ENCODE peak calls at places on chromosomes 13 and 19, in four cellular contexts. N is AG08395; G is stimulated activated CD8-positive, alpha-beta memory T cell treated with anti-CD3 and anti-CD28 coated beads, Interleukin-15, amount 100 ng/mL, for 24 hours; C is Calu3. X is an unnamed sample.

GRCh38 chr19:43560687-43561086 is 14.6 kb downstream of the XRCC1 start:
- DNase-seq in G (no peak), N (peak; percentile 17), C (peak; percentile 11), X (peak; percentile 71)

GRCh38 chr13:92649140-92649813 is 577.3 kb upstream of the GPC6 start:
- DNase-seq in N (no peak), C (no peak), G (no peak), X (no peak)

GRCh38 chr13:111210488-111210887 is 95.4 kb downstream of the ARHGEF7 start:
- DNase-seq in G (no peak), N (peak; percentile 91), C (no peak), X (no peak)

GRCh38 chr13:59494560-59494970 is 669.2 kb downstream of the DIAPH3 start:
- DNase-seq in G (no peak), C (no peak), N (no peak), X (peak; percentile 61)

GRCh38 chr19:19457691-19458090 is 52.2 kb downstream of the GATAD2A start:
- DNase-seq in G (no peak), N (no peak), C (no peak), X (no peak)

GRCh38 chr13:74586839-74587238 is 452.6 kb upstream of the KLF12 start:
- DNase-seq in N (peak; percentile 2), G (no peak), C (no peak), X (no peak)

GRCh38 chr13:51501096-51501495 is 48.3 kb upstream of the INTS6 start:
- DNase-seq in C (no peak), N (no peak), G (no peak), X (no peak)

GRCh38 chr19:47035127-47035494 is 13.3 kb downstream of the TMEM160 start:
- DNase-seq in N (no peak), C (no peak), G (no peak), X (peak; percentile 84)

GRCh38 chr13:20151612-20152011 is 9.2 kb downstream of the GJA3 start:
- DNase-seq in G (no peak), C (no peak), N (no peak), X (no peak)

GRCh38 chr13:69882451-69882850 is 225.2 kb upstream of the ATXN8OS start:
- DNase-seq in C (no peak), G (no peak), N (no peak), X (no peak)

GRCh38 chr13:78657699-78658629 is 991 bp downstream of the OBI1 start:
- DNase-seq in G (no peak), N (peak; percentile 13), C (no peak), X (no peak)

GRCh38 chr13:33728271-33729037 is 89.5 kb upstream of the RFC3 start:
- DNase-seq in C (no peak), N (no peak), G (no peak), X (no peak)

GRCh38 chr19:36833430-36833829 is 4.8 kb downstream of the ZNF790 start:
- DNase-seq in C (no peak), G (no peak), N (no peak), X (no peak)

GRCh38 chr19:12884926-12885748 is 1.9 kb downstream of the KLF1 start:
- DNase-seq in G (peak; percentile 69), N (peak; percentile 52), C (peak; percentile 87), X (peak; percentile 91)

GRCh38 chr13:60080871-60081270 is 82.9 kb downstream of the DIAPH3 start:
- DNase-seq in G (no peak), C (no peak), N (no peak), X (no peak)

GRCh38 chr19:13790354-13790753 is 4.9 kb upstream of the ZSWIM4 start:
- DNase-seq in C (no peak), G (no peak), N (no peak), X (no peak)

GRCh38 chr13:30135868-30136267 is 171.5 kb downstream of the KATNAL1 start:
- DNase-seq in C (no peak), G (no peak), N (no peak), X (no peak)

X was measured in K562.